ENCODE peak calls at places on chromosomes 12 and 14, in nine cellular contexts. A is osteocyte; P is T-helper 1 cell; E is HuH-7; T is right lobe of liver; X is activated naive CD4-positive, alpha-beta T cell; C is cardiac septum; K is KG1; D is fibroblast of the aortic adventitia. R is an unnamed sample.

GRCh38 chr14:24634158-24634557 is at the start of gene GZMB:
- DNase-seq in X (no peak), P (no peak), T (no peak), E (no peak), C (no peak), K (no peak), D (no peak), A (no peak), R (no peak)

GRCh38 chr14:81062816-81063215 is 107.4 kb downstream of the TSHR start:
- DNase-seq in K (peak), A (no peak), D (peak), X (no peak), E (no peak), T (no peak), P (no peak), C (no peak), R (no peak)

GRCh38 chr14:20679907-20680306 is 4.5 kb upstream of the RNASE4 start:
- DNase-seq in X (no peak), P (no peak), A (no peak), C (no peak), D (peak), E (peak), K (peak), T (no peak), R (peak)

GRCh38 chr14:21723431-21724045 is 49.9 kb upstream of the OR4E1 start:
- DNase-seq in A (no peak), P (peak), C (no peak), T (no peak), X (no peak), D (no peak), E (peak), K (no peak), R (no peak)

GRCh38 chr12:54360717-54361456 is 3.4 kb downstream of the GPR84 start:
- DNase-seq in D (peak), X (peak), C (peak), A (peak), E (peak), T (peak), K (no peak), P (no peak), R (peak)

GRCh38 chr12:107624493-107624892 is 61.1 kb upstream of the PWP1 start:
- DNase-seq in E (no peak), D (no peak), T (no peak), P (no peak), C (no peak), A (no peak), K (no peak), X (no peak), R (no peak)

GRCh38 chr12:49089831-49090773 is 4.5 kb downstream of the DHH start:
- DNase-seq in K (no peak), A (no peak), C (peak), T (no peak), E (no peak), P (peak), D (peak), X (no peak), R (no peak)

GRCh38 chr14:92254786-92255185 is 68.2 kb upstream of the SLC24A4 start:
- DNase-seq in C (no peak), T (no peak), E (no peak), P (no peak), D (peak), A (no peak), X (no peak), K (no peak), R (no peak)

GRCh38 chr12:113181975-113182374 is 3.3 kb downstream of the DDX54 start:
- DNase-seq in E (no peak), K (no peak), C (no peak), T (no peak), P (no peak), D (no peak), A (no peak), X (no peak), R (no peak)

GRCh38 chr12:51907864-51908425 is 641 bp downstream of the ACVRL1 start:
- DNase-seq in D (no peak), C (no peak), K (no peak), P (no peak), X (no peak), T (no peak), A (no peak), E (no peak), R (no peak)

GRCh38 chr14:28057286-28058011 is 709.1 kb upstream of the FOXG1 start:
- DNase-seq in C (no peak), P (no peak), T (no peak), D (peak), K (no peak), X (no peak), A (no peak), E (no peak), R (no peak)

GRCh38 chr14:87628129-87628528 is 364.9 kb downstream of the GALC start:
- DNase-seq in C (no peak), X (no peak), D (peak), T (no peak), K (no peak), P (no peak), E (no peak), A (no peak), R (no peak)

GRCh38 chr12:11584213-11584855 is 65.1 kb upstream of the ETV6 start:
- DNase-seq in X (no peak), P (no peak), E (no peak), T (no peak), D (no peak), A (no peak), K (no peak), C (no peak), R (no peak)

GRCh38 chr12:3489057-3489456 is 1.9 kb upstream of the PRMT8 start:
- DNase-seq in X (no peak), D (peak), P (no peak), A (no peak), T (no peak), K (no peak), C (peak), E (no peak), R (no peak)

GRCh38 chr12:6272300-6273208 is 37.9 kb upstream of the PLEKHG6 start:
- DNase-seq in T (peak), E (no peak), X (no peak), K (no peak), P (no peak), C (no peak), A (no peak), D (no peak), R (no peak)

GRCh38 chr14:94682061-94682516 is 69.9 kb downstream of the SERPINA3 start:
- DNase-seq in D (no peak), T (no peak), P (no peak), K (no peak), E (no peak), C (peak), A (no peak), X (no peak), R (no peak)

GRCh38 chr12:25960176-25960575 is 1.7 kb downstream of the RASSF8 start:
- DNase-seq in K (no peak), A (no peak), D (peak), P (no peak), C (no peak), E (peak), T (no peak), X (no peak), R (no peak)

R was measured in effector CD8-positive, alpha-beta T cell.